ENCODE peak calls at places on chromosomes 3 and 15, in eight cellular contexts. W is iris pigment epithelial cell; N is foreskin keratinocyte; K is GM10248; U is breast epithelium; G is HTR-8/SVneo; V is stimulated activated CD4-positive, alpha-beta T cell treated with anti-CD3 and anti-CD28 coated beads, TNF-alpha, amount 100 ng/mL, for 4 hours; P is GM03348. Y is an unnamed sample.

GRCh38 chr15:94070341-94071275 is 160.8 kb upstream of the MCTP2 start:
- DNase-seq in W (no peak), U (no peak), K (no peak), N (no peak), V (no peak), P (peak), G (no peak), Y (no peak)

GRCh38 chr15:99408236-99409096 is 157.2 kb downstream of the LRRC28 start:
- DNase-seq in P (peak), U (peak), V (no peak), G (no peak), N (no peak), W (peak), K (peak), Y (no peak)

GRCh38 chr15:83209333-83209732 is 1.7 kb upstream of the HDGFL3 start:
- DNase-seq in U (no peak), K (no peak), W (no peak), N (no peak), G (no peak), V (no peak), P (no peak), Y (no peak)

GRCh38 chr3:29757054-29757777 is 476.3 kb downstream of the RBMS3 start:
- DNase-seq in P (no peak), U (peak), V (no peak), G (no peak), W (peak), N (peak), K (no peak), Y (no peak)

GRCh38 chr3:44506961-44507360 is 29.5 kb upstream of the ZNF445 start:
- DNase-seq in V (no peak), N (no peak), G (no peak), W (no peak), U (no peak), K (no peak), P (no peak), Y (no peak)

GRCh38 chr3:141294848-141295247 is 63.2 kb downstream of the PXYLP1 start:
- DNase-seq in U (no peak), P (peak), N (peak), K (no peak), V (no peak), W (peak), G (peak), Y (no peak)

GRCh38 chr15:81184188-81184587 is 12.5 kb upstream of the IL16 start:
- DNase-seq in W (no peak), G (no peak), P (peak), K (no peak), V (no peak), N (no peak), U (no peak), Y (peak)

GRCh38 chr15:78368671-78369070 is 28.5 kb downstream of the CRABP1 start:
- DNase-seq in U (no peak), K (no peak), V (no peak), W (peak), G (no peak), P (no peak), N (no peak), Y (no peak)

GRCh38 chr15:100781961-100782525 is 97.6 kb upstream of the ALDH1A3 start:
- DNase-seq in G (no peak), P (no peak), V (no peak), N (no peak), U (peak), W (no peak), K (peak), Y (no peak)

GRCh38 chr15:91572110-91572509 is 281.4 kb upstream of the SLCO3A1 start:
- DNase-seq in P (no peak), G (no peak), W (peak), V (no peak), N (no peak), K (no peak), U (peak), Y (no peak)

GRCh38 chr15:101013769-101014223 is 94.6 kb downstream of the LRRK1 start:
- DNase-seq in N (no peak), W (no peak), P (no peak), K (no peak), V (no peak), G (no peak), U (no peak), Y (no peak)

Y was measured in Jurkat, Clone E6-1.